ENCODE peak calls at places on chromosomes 16 and 17, in four cellular contexts. P, X, V and L are unnamed samples.

GRCh38 chr16:30010817-30011504 is at the start of gene DOC2A:
- DNase-seq in X (no peak), V (peak; percentile 43), P (no peak), L (no peak)

GRCh38 chr17:50192116-50192872 is 9.1 kb downstream of the COL1A1 start:
- DNase-seq in P (no peak), V (no peak), X (peak; percentile 6), L (no peak)

GRCh38 chr17:61000911-61001310 is 323.3 kb downstream of the BCAS3 start:
- DNase-seq in V (no peak), X (peak; percentile 44), P (no peak), L (no peak)

GRCh38 chr16:77457046-77457445 is 22.2 kb upstream of the ADAMTS18 start:
- DNase-seq in V (no peak), X (peak; percentile 70), P (peak; percentile 55), L (no peak)

GRCh38 chr16:11916524-11917285 is 949 bp upstream of the GSPT1 start:
- DNase-seq in X (no peak), V (no peak), P (peak; percentile 57), L (peak; percentile 50)

GRCh38 chr17:83106036-83106577 is 26.7 kb downstream of the METRNL start:
- DNase-seq in X (no peak), V (no peak), P (no peak), L (no peak)

GRCh38 chr17:57441270-57441600 is 184.9 kb downstream of the MSI2 start:
- DNase-seq in V (no peak), X (no peak), P (no peak), L (no peak)

GRCh38 chr17:58783380-58783779 is 27.7 kb downstream of the PPM1E start:
- DNase-seq in P (no peak), X (no peak), V (no peak), L (no peak)

GRCh38 chr17:61306003-61306402 is 93.6 kb upstream of the TBX2 start:
- DNase-seq in X (no peak), P (no peak), V (no peak), L (no peak)

GRCh38 chr17:69524854-69525253 is 110.4 kb downstream of the MAP2K6 start:
- DNase-seq in V (no peak), P (no peak), X (peak; percentile 2), L (no peak)

GRCh38 chr17:36503456-36504155 is 17.1 kb downstream of the ZNHIT3 start:
- DNase-seq in P (no peak), X (no peak), V (no peak), L (no peak)

GRCh38 chr17:7560172-7561027 is 1.3 kb upstream of the SENP3 start:
- DNase-seq in X (peak; percentile 62), P (peak; percentile 49), V (peak; percentile 65), L (no peak)

GRCh38 chr17:76567634-76568432 is 17.8 kb downstream of the ST6GALNAC2 start:
- DNase-seq in X (no peak), P (no peak), V (no peak), L (no peak)

GRCh38 chr17:39167492-39167891 is 1.5 kb upstream of the ARL5C start:
- DNase-seq in X (no peak), P (no peak), V (no peak), L (no peak)

GRCh38 chr17:61508912-61509311 is 56.7 kb downstream of the TBX4 start:
- DNase-seq in X (no peak), P (no peak), V (no peak), L (no peak)

GRCh38 chr16:51994597-51994996 is 552.3 kb downstream of the TOX3 start:
- DNase-seq in P (peak; percentile 46), V (no peak), X (peak; percentile 18), L (peak; percentile 100)

GRCh38 chr17:13153036-13153435 is 135.2 kb upstream of the ELAC2 start:
- DNase-seq in X (no peak), V (no peak), P (peak; percentile 43), L (no peak)

GRCh38 chr16:27258241-27258734 is 10.3 kb downstream of the NSMCE1 start:
- DNase-seq in X (no peak), V (no peak), P (no peak), L (peak; percentile 52)

GRCh38 chr16:11583171-11583570 is 3.5 kb downstream of the LITAF start:
- DNase-seq in X (no peak), V (no peak), P (no peak), L (no peak)

GRCh38 chr17:4498461-4499397 is at the start of gene SPNS2:
- DNase-seq in X (peak; percentile 65), P (no peak), V (peak; percentile 76), L (no peak)

GRCh38 chr17:45019177-45019711 is 32.2 kb downstream of the DCAKD start:
- DNase-seq in V (peak; percentile 64), P (no peak), X (peak; percentile 61), L (no peak)

GRCh38 chr17:49267912-49268311 is 37.3 kb upstream of the PHOSPHO1 start:
- DNase-seq in P (no peak), V (no peak), X (no peak), L (no peak)

GRCh38 chr17:10621397-10621796 is 35.7 kb downstream of the MYH3 start:
- DNase-seq in P (no peak), X (no peak), V (no peak), L (no peak)

GRCh38 chr17:42608692-42609181 is 437 bp downstream of the RETREG3 start:
- DNase-seq in P (no peak), V (no peak), X (no peak), L (no peak)

GRCh38 chr16:86044881-86045600 is 146.1 kb downstream of the IRF8 start:
- DNase-seq in P (no peak), X (no peak), V (peak; percentile 67), L (no peak)

GRCh38 chr17:2981325-2981724 is 82.1 kb downstream of the OR1D5 start:
- DNase-seq in X (no peak), P (no peak), V (no peak), L (no peak)

GRCh38 chr17:50209472-50210248 is 8.2 kb upstream of the COL1A1 start:
- DNase-seq in X (peak; percentile 98), P (peak; percentile 100), V (no peak), L (no peak)

GRCh38 chr17:33164556-33164881 is 128.6 kb downstream of the ASIC2 start:
- DNase-seq in X (no peak), P (no peak), V (no peak), L (no peak)

GRCh38 chr17:77769215-77769614 is 189.3 kb upstream of the TNRC6C start:
- DNase-seq in P (no peak), X (peak; percentile 5), V (no peak), L (no peak)

GRCh38 chr17:66920965-66921364 is 43.5 kb upstream of the CACNG4 start:
- DNase-seq in X (no peak), P (no peak), V (no peak), L (no peak)

GRCh38 chr17:62675260-62675659 is 47.8 kb downstream of the MRC2 start:
- DNase-seq in P (no peak), X (no peak), V (no peak), L (no peak)

GRCh38 chr16:65697516-65697915 is 575.7 kb upstream of the CDH11 start:
- DNase-seq in P (no peak), V (no peak), X (no peak), L (no peak)

GRCh38 chr16:57786632-57787518 is 15.4 kb downstream of the KIFC3 start:
- DNase-seq in X (no peak), V (no peak), P (no peak), L (no peak)

GRCh38 chr17:2867441-2868424 is 71.5 kb downstream of the RAP1GAP2 start:
- DNase-seq in X (peak; percentile 57), P (no peak), V (no peak), L (no peak)

GRCh38 chr17:78535285-78536197 is 41.7 kb downstream of the DNAH17 start:
- DNase-seq in P (no peak), X (no peak), V (no peak), L (peak; percentile 63)

GRCh38 chr16:4924593-4925378 is 12.2 kb downstream of the PPL start:
- DNase-seq in P (no peak), X (peak; percentile 60), V (no peak), L (peak; percentile 77)

GRCh38 chr17:80807014-80807413 is 184.6 kb upstream of the CHMP6 start:
- DNase-seq in V (no peak), P (no peak), X (no peak), L (no peak)